ENCODE peak calls at places on chromosomes 11 and 22, in ten cellular contexts. J, R, O, S, X, U, G, M, I and Z are unnamed samples.

GRCh38 chr11:42631223-42631843 is 680.5 kb upstream of the API5 start:
- DNase-seq in S (no peak), X (no peak), R (peak), O (peak), U (no peak), I (peak), M (no peak), G (peak), J (no peak), Z (no peak)

GRCh38 chr11:61023086-61024035 is 51.9 kb downstream of the CD6 start:
- DNase-seq in S (no peak), O (no peak), G (no peak), J (no peak), I (no peak), R (no peak), U (no peak), M (no peak), X (no peak), Z (no peak)

GRCh38 chr22:46069518-46070214 is 80.7 kb upstream of the PPARA start:
- DNase-seq in I (peak), X (peak), S (no peak), O (peak), J (peak), R (peak), G (no peak), U (peak), M (peak), Z (no peak)

GRCh38 chr22:17890245-17890671 is 116.0 kb upstream of the BID start:
- DNase-seq in M (no peak), I (peak), X (no peak), S (no peak), O (peak), J (no peak), G (no peak), U (no peak), R (no peak), Z (no peak)

GRCh38 chr22:18947905-18948304 is 11.8 kb upstream of the PRODH start:
- DNase-seq in M (no peak), U (no peak), O (peak), J (no peak), X (no peak), S (no peak), I (no peak), R (no peak), G (no peak), Z (peak)

GRCh38 chr22:19128946-19129727 is 2.0 kb upstream of the TSSK2 start:
- DNase-seq in X (no peak), J (no peak), I (no peak), U (no peak), O (no peak), S (no peak), M (no peak), R (no peak), G (no peak), Z (no peak)

GRCh38 chr11:34234086-34234740 is 123.6 kb downstream of the ABTB2 start:
- DNase-seq in J (no peak), X (no peak), M (peak), I (peak), U (peak), G (no peak), S (peak), O (peak), R (peak), Z (no peak)

GRCh38 chr11:66335531-66336233 is 552 bp downstream of the RIN1 start:
- DNase-seq in M (peak), R (peak), G (no peak), I (peak), S (no peak), U (no peak), O (no peak), X (no peak), J (no peak), Z (peak)

GRCh38 chr11:1531961-1532586 is 40.0 kb downstream of the DUSP8 start:
- DNase-seq in M (no peak), G (no peak), I (peak), X (no peak), U (peak), J (peak), R (no peak), O (peak), S (no peak), Z (no peak)

GRCh38 chr11:8612522-8612921 is 18.5 kb upstream of the STK33 start:
- DNase-seq in X (no peak), U (no peak), R (no peak), O (no peak), J (no peak), M (no peak), I (no peak), G (no peak), S (no peak), Z (no peak)

GRCh38 chr11:31110825-31111224 is 258.7 kb downstream of the DCDC1 start:
- DNase-seq in U (no peak), X (no peak), S (no peak), J (peak), G (no peak), M (no peak), R (no peak), O (no peak), I (no peak), Z (no peak)

GRCh38 chr22:40446203-40446602 is 75.8 kb downstream of the SGSM3 start:
- DNase-seq in G (no peak), J (no peak), O (no peak), S (no peak), X (no peak), I (no peak), U (no peak), R (no peak), M (no peak), Z (no peak)

GRCh38 chr11:7759010-7759409 is 37.7 kb downstream of the OR5P2 start:
- DNase-seq in R (no peak), J (no peak), G (no peak), U (no peak), I (no peak), M (no peak), O (no peak), X (no peak), S (peak), Z (no peak)

GRCh38 chr11:57516061-57516443 is 550 bp upstream of the SLC43A1 start:
- DNase-seq in U (no peak), I (no peak), G (no peak), X (no peak), O (no peak), R (no peak), J (no peak), M (no peak), S (no peak), Z (no peak)

GRCh38 chr11:9206496-9206895 is 58.7 kb downstream of the DENND5A start:
- DNase-seq in X (peak), U (no peak), I (no peak), S (no peak), J (no peak), M (no peak), O (no peak), R (peak), G (no peak), Z (no peak)

GRCh38 chr22:44181912-44182590 is 1.3 kb downstream of the PARVG start:
- DNase-seq in J (no peak), X (no peak), I (no peak), O (no peak), U (no peak), S (no peak), R (no peak), G (no peak), M (no peak), Z (no peak)
- TF ChIP-seq CTCF in J (no peak), X (no peak), I (no peak), O (no peak), U (no peak), S (no peak), R (peak), G (no peak), M (no peak), Z (no peak)

GRCh38 chr11:132125855-132126841 is 755.7 kb downstream of the NTM start:
- DNase-seq in G (peak), J (peak), X (no peak), R (no peak), U (no peak), M (no peak), O (peak), S (peak), I (no peak), Z (peak)

GRCh38 chr11:132122701-132123100 is 752.3 kb downstream of the NTM start:
- DNase-seq in O (no peak), S (no peak), R (no peak), X (no peak), G (no peak), J (no peak), I (no peak), U (no peak), M (no peak), Z (no peak)

GRCh38 chr11:132123449-132123848 is 753.0 kb downstream of the NTM start:
- DNase-seq in O (no peak), X (no peak), G (no peak), S (no peak), I (no peak), R (no peak), M (no peak), U (no peak), J (no peak), Z (no peak)

GRCh38 chr11:132126973-132127900 is 756.8 kb downstream of the NTM start:
- DNase-seq in O (peak), J (no peak), U (peak), X (peak), I (peak), G (peak), R (peak), S (peak), M (no peak), Z (peak)

GRCh38 chr11:132123854-132124835 is 753.7 kb downstream of the NTM start:
- DNase-seq in X (no peak), G (no peak), I (no peak), M (no peak), J (no peak), R (no peak), U (no peak), O (no peak), S (no peak), Z (no peak)
- TF ChIP-seq CTCF in X (no peak), G (peak), I (no peak), M (no peak), J (peak), R (peak), U (no peak), O (no peak), S (no peak), Z (peak)

DNA sequence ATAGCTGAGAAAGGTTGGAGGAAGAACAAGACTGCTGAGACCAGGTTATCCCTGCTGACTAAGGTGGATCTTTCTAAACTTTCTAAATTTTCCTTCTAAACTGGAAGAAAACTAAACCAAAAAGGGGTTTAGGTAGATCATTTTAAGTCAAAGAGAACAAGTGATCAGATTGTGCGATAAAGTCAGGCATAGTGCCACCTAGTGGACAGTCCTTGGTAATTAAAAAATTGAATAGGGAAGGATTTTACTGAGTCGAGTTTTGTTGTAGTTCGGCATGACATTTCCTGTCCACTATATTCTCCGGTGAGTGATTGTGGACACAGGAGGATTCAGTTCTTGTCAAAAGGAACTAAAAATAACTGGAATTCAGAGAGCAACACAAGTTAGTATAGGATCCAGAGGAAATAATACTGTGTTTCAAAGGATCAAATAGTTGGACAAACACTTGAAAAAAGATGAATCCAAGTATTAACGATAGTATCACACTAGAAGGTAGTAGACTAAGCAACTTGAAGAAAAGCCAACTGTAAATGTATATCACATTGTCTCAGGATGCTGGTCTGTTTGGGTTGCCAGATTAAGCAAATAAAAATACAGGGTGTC is 1236.4 kb downstream of the FAM181B start:
- DNase-seq in X (peak), G (peak), I (peak), R (peak), J (no peak), M (peak), O (peak), U (peak), S (peak), Z (peak)
- TF ChIP-seq CTCF in X (peak), G (peak), I (peak), R (peak), J (peak), M (peak), O (peak), U (peak), S (peak), Z (peak)

DNA sequence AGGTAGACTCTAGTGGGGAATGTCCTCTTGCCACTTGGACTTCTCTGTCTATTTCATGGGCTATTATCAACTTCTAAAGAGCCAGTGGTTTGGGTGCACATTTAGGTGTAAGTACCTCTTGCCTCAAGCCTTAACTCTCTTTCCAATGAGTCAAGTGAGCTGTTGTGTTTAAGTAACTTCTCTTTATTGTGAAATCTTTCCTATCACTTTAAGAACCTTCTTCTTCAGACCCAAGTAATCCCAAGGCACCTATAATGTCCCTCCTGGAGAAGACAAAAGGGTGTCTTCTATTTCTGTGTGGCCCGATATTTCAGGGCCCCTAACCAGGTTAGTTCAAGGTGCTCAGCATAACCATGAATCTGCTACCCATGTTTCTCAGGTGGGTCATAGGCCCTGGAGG is 90.5 kb upstream of the VPREB1 start:
- DNase-seq in G (no peak), O (no peak), S (no peak), R (no peak), M (no peak), J (no peak), X (no peak), U (no peak), I (no peak), Z (no peak)
- TF ChIP-seq CTCF in G (no peak), O (no peak), S (no peak), R (no peak), M (no peak), J (no peak), X (no peak), U (no peak), I (no peak), Z (no peak)

GRCh38 chr11:120385110-120385509 is 48.9 kb downstream of the ARHGEF12 start:
- DNase-seq in R (no peak), O (no peak), S (no peak), J (no peak), M (no peak), X (no peak), I (no peak), G (no peak), U (no peak), Z (no peak)
- TF ChIP-seq CTCF in R (no peak), O (no peak), S (no peak), J (no peak), M (no peak), X (no peak), I (no peak), G (no peak), U (no peak), Z (no peak)

GRCh38 chr11:72353861-72354260 is 80.5 kb downstream of the CLPB start:
- DNase-seq in X (no peak), J (no peak), I (no peak), U (no peak), O (no peak), S (no peak), R (no peak), G (no peak), M (no peak), Z (peak)
- TF ChIP-seq CTCF in X (peak), J (no peak), I (no peak), U (peak), O (no peak), S (no peak), R (peak), G (peak), M (peak), Z (no peak)

GRCh38 chr11:11667056-11667455 is 45.3 kb upstream of the GALNT18 start:
- DNase-seq in O (no peak), S (no peak), G (no peak), I (no peak), X (no peak), R (no peak), U (peak), J (no peak), M (no peak), Z (no peak)
- TF ChIP-seq CTCF in O (no peak), S (no peak), G (no peak), I (no peak), X (peak), R (peak), U (peak), J (no peak), M (no peak), Z (no peak)

GRCh38 chr11:118911880-118912741 is 13.6 kb downstream of the BCL9L start:
- DNase-seq in O (peak), S (no peak), M (peak), G (no peak), U (no peak), R (peak), J (peak), X (peak), I (peak), Z (no peak)
- TF ChIP-seq CTCF in O (no peak), S (no peak), M (no peak), G (no peak), U (no peak), R (no peak), J (no peak), X (no peak), I (no peak), Z (no peak)

GRCh38 chr11:116603783-116604323 is 168.9 kb downstream of the BUD13 start:
- DNase-seq in G (no peak), O (no peak), X (no peak), M (no peak), S (no peak), J (no peak), R (no peak), I (no peak), U (no peak), Z (no peak)

GRCh38 chr11:116607027-116607426 is 165.8 kb downstream of the BUD13 start:
- DNase-seq in J (no peak), O (no peak), R (no peak), S (no peak), U (no peak), M (no peak), I (no peak), X (no peak), G (no peak), Z (no peak)

GRCh38 chr11:116602637-116602942 is 170.2 kb downstream of the BUD13 start:
- DNase-seq in S (no peak), J (no peak), O (no peak), X (no peak), G (no peak), M (no peak), I (no peak), U (no peak), R (no peak), Z (no peak)

GRCh38 chr11:116606060-116606459 is 166.7 kb downstream of the BUD13 start:
- DNase-seq in G (no peak), J (no peak), I (no peak), M (no peak), O (no peak), U (no peak), X (no peak), R (no peak), S (no peak), Z (no peak)

DNA sequence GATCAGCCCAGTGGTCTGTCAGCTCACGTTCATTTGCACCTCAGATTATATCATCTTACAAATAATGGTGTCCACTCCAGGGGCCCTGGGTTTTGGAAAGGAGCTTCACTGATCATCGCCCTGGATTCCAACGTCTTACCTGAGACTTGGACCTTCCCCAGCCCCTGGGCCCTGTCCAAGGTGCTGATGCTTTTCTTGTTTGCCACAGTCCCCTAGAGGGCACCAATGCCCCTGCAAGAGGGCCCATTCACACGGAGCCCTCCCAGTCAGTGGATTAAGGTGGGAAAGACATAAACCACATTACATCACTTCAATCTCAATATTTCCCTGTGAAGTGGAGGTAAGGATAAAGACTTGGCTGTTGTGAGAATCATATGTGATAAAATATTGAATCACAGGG is 167.2 kb downstream of the BUD13 start:
- DNase-seq in U (peak), X (no peak), G (peak), I (peak), O (peak), R (no peak), M (peak), S (peak), J (no peak), Z (peak)
- TF ChIP-seq CTCF in U (peak), X (peak), G (peak), I (no peak), O (no peak), R (peak), M (peak), S (peak), J (no peak), Z (peak)

GRCh38 chr22:32127904-32128303 is 31.2 kb downstream of the C22orf42 start:
- DNase-seq in I (no peak), U (no peak), M (no peak), J (no peak), R (no peak), G (no peak), O (no peak), X (no peak), S (no peak), Z (peak)
- TF ChIP-seq CTCF in I (no peak), U (peak), M (no peak), J (no peak), R (peak), G (no peak), O (no peak), X (no peak), S (no peak), Z (peak)